ENCODE peak calls at places on chromosomes 3 and 15, in eight cellular contexts. One of them, this sample, is unnamed.

GRCh38 chr3:111956995-111957736 is 21.7 kb upstream of the ABHD10 start:
- DNase-seq in breast epithelium: no peak
- DNase-seq in testis: no peak
- DNase-seq in IMR-90: no peak
- DNase-seq in heart left ventricle: no peak
- DNase-seq in keratinocyte: no peak
- DNase-seq in brain microvascular endothelial cell: no peak
- DNase-seq in BE2C: no peak
- DNase-seq in this sample: no peak

GRCh38 chr3:124492824-124493223 is 237.4 kb upstream of the UMPS start:
- DNase-seq in IMR-90: peak
- DNase-seq in heart left ventricle: peak
- DNase-seq in testis: peak
- DNase-seq in BE2C: peak
- DNase-seq in brain microvascular endothelial cell: no peak
- DNase-seq in breast epithelium: peak
- DNase-seq in keratinocyte: peak
- DNase-seq in this sample: no peak

GRCh38 chr15:42133892-42134502 is 22.4 kb downstream of the PLA2G4F start:
- DNase-seq in keratinocyte: peak
- DNase-seq in brain microvascular endothelial cell: no peak
- DNase-seq in heart left ventricle: no peak
- DNase-seq in breast epithelium: no peak
- DNase-seq in IMR-90: peak
- DNase-seq in BE2C: peak
- DNase-seq in testis: peak
- DNase-seq in this sample: no peak

GRCh38 chr15:31069360-31070000 is 32.0 kb downstream of the TRPM1 start:
- DNase-seq in IMR-90: peak
- DNase-seq in testis: peak
- DNase-seq in brain microvascular endothelial cell: no peak
- DNase-seq in breast epithelium: no peak
- DNase-seq in heart left ventricle: no peak
- DNase-seq in keratinocyte: no peak
- DNase-seq in BE2C: no peak
- DNase-seq in this sample: no peak

GRCh38 chr15:64527263-64527984 is 67.0 kb downstream of the ZNF609 start:
- DNase-seq in heart left ventricle: no peak
- DNase-seq in keratinocyte: no peak
- DNase-seq in brain microvascular endothelial cell: peak
- DNase-seq in IMR-90: peak
- DNase-seq in testis: no peak
- DNase-seq in breast epithelium: no peak
- DNase-seq in BE2C: no peak
- DNase-seq in this sample: no peak

GRCh38 chr15:91021516-91022074 is 799 bp downstream of the VPS33B start:
- DNase-seq in BE2C: peak
- DNase-seq in keratinocyte: peak
- DNase-seq in IMR-90: peak
- DNase-seq in testis: no peak
- DNase-seq in heart left ventricle: no peak
- DNase-seq in breast epithelium: no peak
- DNase-seq in brain microvascular endothelial cell: peak
- DNase-seq in this sample: no peak

GRCh38 chr3:119628390-119628789 is 30.7 kb downstream of the PLA1A start:
- DNase-seq in heart left ventricle: no peak
- DNase-seq in IMR-90: no peak
- DNase-seq in brain microvascular endothelial cell: no peak
- DNase-seq in BE2C: no peak
- DNase-seq in keratinocyte: no peak
- DNase-seq in testis: no peak
- DNase-seq in breast epithelium: no peak
- DNase-seq in this sample: no peak

GRCh38 chr15:88992216-88992615 is 79.0 kb upstream of the MFGE8 start:
- DNase-seq in heart left ventricle: no peak
- DNase-seq in BE2C: no peak
- DNase-seq in keratinocyte: no peak
- DNase-seq in breast epithelium: no peak
- DNase-seq in brain microvascular endothelial cell: no peak
- DNase-seq in testis: no peak
- DNase-seq in IMR-90: peak
- DNase-seq in this sample: no peak

GRCh38 chr15:100596792-100597191 is 5.2 kb downstream of the LINS1 start:
- DNase-seq in breast epithelium: no peak
- DNase-seq in IMR-90: no peak
- DNase-seq in heart left ventricle: no peak
- DNase-seq in BE2C: no peak
- DNase-seq in brain microvascular endothelial cell: no peak
- DNase-seq in keratinocyte: peak
- DNase-seq in testis: no peak
- DNase-seq in this sample: no peak
- H3K4me3 ChIP-seq in breast epithelium: no peak
- H3K4me3 ChIP-seq in IMR-90: no peak
- H3K4me3 ChIP-seq in heart left ventricle: no peak
- H3K4me3 ChIP-seq in BE2C: peak
- H3K4me3 ChIP-seq in brain microvascular endothelial cell: no peak
- H3K4me3 ChIP-seq in keratinocyte: peak
- H3K4me3 ChIP-seq in testis: no peak
- H3K4me3 ChIP-seq in this sample: no peak

GRCh38 chr3:141150431-141150830 is 81.2 kb upstream of the PXYLP1 start:
- DNase-seq in IMR-90: no peak
- DNase-seq in keratinocyte: no peak
- DNase-seq in brain microvascular endothelial cell: no peak
- DNase-seq in breast epithelium: no peak
- DNase-seq in testis: no peak
- DNase-seq in heart left ventricle: no peak
- DNase-seq in BE2C: no peak
- DNase-seq in this sample: no peak
- TF ChIP-seq CTCF in IMR-90: no peak
- TF ChIP-seq CTCF in keratinocyte: no peak
- TF ChIP-seq CTCF in brain microvascular endothelial cell: no peak
- TF ChIP-seq CTCF in breast epithelium: no peak
- TF ChIP-seq CTCF in testis: no peak
- TF ChIP-seq CTCF in heart left ventricle: no peak
- TF ChIP-seq CTCF in BE2C: no peak
- TF ChIP-seq CTCF in this sample: no peak

GRCh38 chr15:67828379-67828968 is 3.2 kb downstream of the SKOR1 start:
- DNase-seq in BE2C: no peak
- DNase-seq in brain microvascular endothelial cell: no peak
- DNase-seq in keratinocyte: no peak
- DNase-seq in breast epithelium: no peak
- DNase-seq in testis: no peak
- DNase-seq in IMR-90: no peak
- DNase-seq in heart left ventricle: no peak
- DNase-seq in this sample: no peak
- H3K4me3 ChIP-seq in BE2C: no peak
- H3K4me3 ChIP-seq in brain microvascular endothelial cell: no peak
- H3K4me3 ChIP-seq in keratinocyte: no peak
- H3K4me3 ChIP-seq in breast epithelium: no peak
- H3K4me3 ChIP-seq in testis: peak
- H3K4me3 ChIP-seq in IMR-90: no peak
- H3K4me3 ChIP-seq in heart left ventricle: no peak
- H3K4me3 ChIP-seq in this sample: no peak

GRCh38 chr15:65927545-65927944 is 58.3 kb downstream of the RAB11A start:
- DNase-seq in breast epithelium: no peak
- DNase-seq in BE2C: no peak
- DNase-seq in brain microvascular endothelial cell: no peak
- DNase-seq in heart left ventricle: no peak
- DNase-seq in IMR-90: no peak
- DNase-seq in keratinocyte: no peak
- DNase-seq in testis: no peak
- DNase-seq in this sample: no peak
- TF ChIP-seq CTCF in breast epithelium: no peak
- TF ChIP-seq CTCF in BE2C: peak
- TF ChIP-seq CTCF in brain microvascular endothelial cell: peak
- TF ChIP-seq CTCF in heart left ventricle: no peak
- TF ChIP-seq CTCF in IMR-90: peak
- TF ChIP-seq CTCF in keratinocyte: peak
- TF ChIP-seq CTCF in testis: no peak
- TF ChIP-seq CTCF in this sample: peak

This sample was measured in astrocyte of the cerebellum.